ENCODE peak calls at places on chromosome X, in seven cellular contexts. N, K, W, J, P, R and O are unnamed samples.

GRCh38 chrX:133414399-133415275 is 652 bp downstream of the GPC4 start:
- DNase-seq in N (no peak), K (no peak), W (no peak), J (no peak), P (no peak), R (peak; percentile 51), O (peak; percentile 20)

GRCh38 chrX:136048446-136048845 is 63.2 kb downstream of the SLC9A6 start:
- DNase-seq in N (no peak), K (no peak), W (no peak), J (no peak), P (no peak), R (no peak), O (no peak)

GRCh38 chrX:7133036-7133412 is 14.5 kb upstream of the STS start:
- DNase-seq in N (no peak), K (no peak), W (no peak), J (no peak), P (no peak), R (peak; percentile 29), O (peak; percentile 47)

GRCh38 chrX:40922307-40922706 is 162.9 kb upstream of the USP9X start:
- DNase-seq in N (no peak), K (peak; percentile 57), W (no peak), J (no peak), P (no peak), R (peak; percentile 73), O (peak; percentile 73)

GRCh38 chrX:39752820-39753219 is 344.9 kb downstream of the BCOR start:
- DNase-seq in N (no peak), K (no peak), W (no peak), J (no peak), P (no peak), R (no peak), O (peak; percentile 58)

GRCh38 chrX:40831750-40832149 is 96.4 kb upstream of the MED14 start:
- DNase-seq in N (no peak), K (no peak), W (no peak), J (no peak), P (no peak), R (no peak), O (no peak)

GRCh38 chrX:129600981-129601424 is 53.8 kb downstream of the APLN start:
- DNase-seq in N (peak; percentile 20), K (peak; percentile 24), W (no peak), J (no peak), P (peak; percentile 44), R (peak; percentile 44), O (peak; percentile 35)

GRCh38 chrX:78063687-78064086 is 40.4 kb upstream of the PGK1 start:
- DNase-seq in N (no peak), K (no peak), W (no peak), J (no peak), P (no peak), R (no peak), O (no peak)

GRCh38 chrX:15511563-15511962 is 11.0 kb downstream of the BMX start:
- DNase-seq in N (no peak), K (no peak), W (no peak), J (no peak), P (no peak), R (no peak), O (peak; percentile 15)

GRCh38 chrX:47831788-47832187 is 4.9 kb upstream of the ZNF81 start:
- DNase-seq in N (no peak), K (peak; percentile 66), W (peak; percentile 46), J (peak; percentile 34), P (peak; percentile 67), R (peak; percentile 47), O (peak; percentile 57)

GRCh38 chrX:87409113-87409841 is 108.3 kb upstream of the KLHL4 start:
- DNase-seq in N (no peak), K (no peak), W (no peak), J (no peak), P (no peak), R (peak; percentile 96), O (peak; percentile 97)

GRCh38 chrX:38409289-38409688 is 56.9 kb downstream of the OTC start:
- DNase-seq in N (no peak), K (no peak), W (no peak), J (no peak), P (no peak), R (no peak), O (peak; percentile 2)

GRCh38 chrX:39065051-39065871 is 264.0 kb downstream of the MID1IP1 start:
- DNase-seq in N (peak; percentile 4), K (no peak), W (no peak), J (no peak), P (no peak), R (peak; percentile 17), O (no peak)

GRCh38 chrX:2848806-2849420 is 20.2 kb downstream of the GYG2 start:
- DNase-seq in N (no peak), K (no peak), W (no peak), J (no peak), P (no peak), R (peak; percentile 81), O (peak; percentile 23)

GRCh38 chrX:89021964-89022363 is 274.9 kb downstream of the CPXCR1 start:
- DNase-seq in N (no peak), K (no peak), W (no peak), J (no peak), P (no peak), R (no peak), O (no peak)

GRCh38 chrX:104913348-104913747 is 307.1 kb downstream of the TEX13A start:
- DNase-seq in N (no peak), K (no peak), W (no peak), J (no peak), P (no peak), R (peak; percentile 18), O (peak; percentile 27)

GRCh38 chrX:38220024-38220935 is at the start of gene SRPX:
- DNase-seq in N (no peak), K (peak; percentile 17), W (no peak), J (no peak), P (peak; percentile 55), R (peak; percentile 67), O (peak; percentile 56)

GRCh38 chrX:130170752-130171445 is 863 bp upstream of the RAB33A start:
- DNase-seq in N (peak; percentile 56), K (peak; percentile 80), W (peak; percentile 59), J (peak; percentile 36), P (peak; percentile 83), R (peak; percentile 38), O (no peak)